ENCODE peak calls at places on chromosome 21, in four cellular contexts. W is K562, D is GM12878, E is HepG2. F is an unnamed sample.

GRCh38 chr21:8991968-8992621 is 1529.3 kb upstream of the TPTE start:
- DNase-seq in W (peak), D (no peak), E (no peak), F (no peak)

GRCh38 chr21:33278736-33279135 is 12.6 kb downstream of the IL10RB start:
- DNase-seq in W (no peak), D (no peak), E (no peak), F (no peak)

GRCh38 chr21:44710756-44711326 is 531 bp downstream of the TSPEAR start:
- DNase-seq in W (no peak), D (no peak), E (no peak), F (no peak)

GRCh38 chr21:45454081-45454923 is 49.3 kb downstream of the COL18A1 start:
- DNase-seq in W (no peak), D (no peak), E (no peak), F (no peak)

GRCh38 chr21:45576838-45577737 is 34.8 kb upstream of the SLC19A1 start:
- DNase-seq in W (no peak), D (no peak), E (no peak), F (no peak)

GRCh38 chr21:46394819-46395152 is 63.9 kb upstream of the DIP2A start:
- DNase-seq in W (no peak), D (no peak), E (no peak), F (no peak)

GRCh38 chr21:31418355-31419001 is 74.4 kb upstream of the TIAM1 start:
- DNase-seq in W (no peak), D (no peak), E (no peak), F (no peak)

GRCh38 chr21:43332872-43333300 is 94.0 kb downstream of the SIK1 start:
- DNase-seq in W (no peak), D (no peak), E (no peak), F (no peak)

GRCh38 chr21:14382486-14382834 is 486 bp downstream of the HSPA13 start:
- DNase-seq in W (no peak), D (no peak), E (no peak), F (peak)

GRCh38 chr21:43925609-43926008 is 60.6 kb downstream of the AGPAT3 start:
- DNase-seq in W (no peak), D (no peak), E (no peak), F (no peak)

GRCh38 chr21:38800924-38801744 is 4.6 kb upstream of the ETS2 start:
- DNase-seq in W (no peak), D (no peak), E (no peak), F (no peak)

GRCh38 chr21:16454371-16454770 is 724.6 kb downstream of the USP25 start:
- DNase-seq in W (no peak), D (no peak), E (no peak), F (no peak)

GRCh38 chr21:14771587-14771986 is 225.5 kb upstream of the SAMSN1 start:
- DNase-seq in W (no peak), D (no peak), E (no peak), F (no peak)

GRCh38 chr21:43598416-43599120 is 60.7 kb downstream of the HSF2BP start:
- DNase-seq in W (no peak), D (no peak), E (no peak), F (no peak)

GRCh38 chr21:17231124-17231523 is 281.7 kb upstream of the CXADR start:
- DNase-seq in W (no peak), D (no peak), E (peak), F (no peak)

GRCh38 chr21:44748621-44749020 is 37.2 kb upstream of the TSPEAR start:
- DNase-seq in W (no peak), D (no peak), E (no peak), F (no peak)

GRCh38 chr21:33901421-33902288 is 13.9 kb downstream of the ATP5PO start:
- DNase-seq in W (no peak), D (no peak), E (peak), F (peak)

GRCh38 chr21:44071359-44072104 is 35.7 kb upstream of the PWP2 start:
- DNase-seq in W (no peak), D (no peak), E (no peak), F (no peak)

GRCh38 chr21:17391811-17392340 is 121.0 kb upstream of the CXADR start:
- DNase-seq in W (no peak), D (no peak), E (no peak), F (no peak)

GRCh38 chr21:46000182-46000730 is 18.7 kb downstream of the COL6A1 start:
- DNase-seq in W (peak), D (no peak), E (no peak), F (no peak)

GRCh38 chr21:32562426-32562825 is 22.9 kb downstream of the TCP10L start:
- DNase-seq in W (no peak), D (no peak), E (no peak), F (no peak)

GRCh38 chr21:14991957-14992356 is 72.8 kb downstream of the NRIP1 start:
- DNase-seq in W (no peak), D (no peak), E (no peak), F (no peak)

GRCh38 chr21:31143021-31143420 is 104.7 kb upstream of the KRTAP19-8 start:
- DNase-seq in W (no peak), D (no peak), E (no peak), F (no peak)

GRCh38 chr21:45365608-45366241 is 39.2 kb upstream of the COL18A1 start:
- DNase-seq in W (no peak), D (no peak), E (peak), F (no peak)

GRCh38 chr21:44279621-44280260 is 5.9 kb upstream of the AIRE start:
- DNase-seq in W (no peak), D (no peak), E (no peak), F (no peak)

GRCh38 chr21:43280949-43281633 is 112.3 kb downstream of the CRYAA start:
- DNase-seq in W (no peak), D (no peak), E (no peak), F (no peak)

GRCh38 chr21:45916011-45916840 is 65.3 kb upstream of the COL6A1 start:
- DNase-seq in W (no peak), D (no peak), E (no peak), F (no peak)

GRCh38 chr21:25929859-25930520 is 195.2 kb downstream of the GABPA start:
- DNase-seq in W (peak), D (no peak), E (no peak), F (no peak)

GRCh38 chr21:29382029-29382654 is 83.4 kb downstream of the BACH1 start:
- DNase-seq in W (no peak), D (no peak), E (peak), F (no peak)

DNA sequence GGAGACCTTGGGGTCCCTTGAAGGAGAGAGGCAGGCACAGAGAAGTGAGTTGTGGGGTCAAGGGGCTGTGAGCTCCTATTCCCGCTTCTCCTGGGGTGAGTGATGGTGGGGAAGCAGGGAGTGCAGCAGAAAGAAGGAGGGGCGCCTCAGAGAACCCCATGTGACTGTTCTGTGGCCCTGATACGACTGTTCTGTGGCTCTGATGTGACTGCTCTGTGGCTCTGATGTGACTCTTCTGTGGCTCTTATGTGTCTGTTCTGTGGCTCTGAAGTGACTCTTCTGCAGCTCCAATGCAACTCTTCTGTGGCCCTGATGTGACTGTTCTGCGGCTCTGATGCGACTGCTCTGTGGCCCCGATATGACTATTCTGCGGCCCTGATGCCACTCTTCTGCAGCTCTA is 29.9 kb upstream of the UMODL1 start:
- DNase-seq in W (no peak), D (no peak), E (no peak), F (no peak)
- TF ChIP-seq FOXK2 in W (no peak), D (no peak), E (no peak), F (no peak)

GRCh38 chr21:39837861-39838359 is 29.3 kb upstream of the PCP4 start:
- DNase-seq in W (no peak), D (no peak), E (no peak), F (no peak)
- TF ChIP-seq FOXK2 in W (no peak), D (no peak), E (no peak), F (no peak)

GRCh38 chr21:41630249-41630648 is 122.3 kb upstream of the TMPRSS2 start:
- DNase-seq in W (no peak), D (no peak), E (no peak), F (no peak)
- TF ChIP-seq FOXK2 in W (no peak), D (no peak), E (no peak), F (no peak)

GRCh38 chr21:37746849-37747248 is 169.4 kb downstream of the KCNJ6 start:
- DNase-seq in W (no peak), D (no peak), E (no peak), F (no peak)

GRCh38 chr21:37742115-37742514 is 174.1 kb downstream of the KCNJ6 start:
- DNase-seq in W (no peak), D (no peak), E (no peak), F (no peak)

GRCh38 chr21:37737996-37738395 is 178.3 kb downstream of the KCNJ6 start:
- DNase-seq in W (no peak), D (no peak), E (no peak), F (no peak)

GRCh38 chr21:37737497-37737896 is 178.8 kb downstream of the KCNJ6 start:
- DNase-seq in W (no peak), D (no peak), E (no peak), F (no peak)

GRCh38 chr21:37742532-37742931 is 173.7 kb downstream of the KCNJ6 start:
- DNase-seq in W (no peak), D (no peak), E (no peak), F (no peak)
- TF ChIP-seq FOXK2 in W (no peak), D (no peak), E (no peak), F (no peak)

GRCh38 chr21:27275294-27275927 is 308.5 kb upstream of the ADAMTS5 start:
- DNase-seq in W (no peak), D (no peak), E (no peak), F (no peak)

GRCh38 chr21:27268290-27268689 is 301.4 kb upstream of the ADAMTS5 start:
- DNase-seq in W (no peak), D (no peak), E (no peak), F (no peak)

GRCh38 chr21:27265492-27265891 is 298.6 kb upstream of the ADAMTS5 start:
- DNase-seq in W (no peak), D (no peak), E (no peak), F (no peak)

GRCh38 chr21:27269646-27270045 is 302.8 kb upstream of the ADAMTS5 start:
- DNase-seq in W (no peak), D (no peak), E (no peak), F (no peak)
- TF ChIP-seq FOXK2 in W (no peak), D (no peak), E (no peak), F (no peak)

DNA sequence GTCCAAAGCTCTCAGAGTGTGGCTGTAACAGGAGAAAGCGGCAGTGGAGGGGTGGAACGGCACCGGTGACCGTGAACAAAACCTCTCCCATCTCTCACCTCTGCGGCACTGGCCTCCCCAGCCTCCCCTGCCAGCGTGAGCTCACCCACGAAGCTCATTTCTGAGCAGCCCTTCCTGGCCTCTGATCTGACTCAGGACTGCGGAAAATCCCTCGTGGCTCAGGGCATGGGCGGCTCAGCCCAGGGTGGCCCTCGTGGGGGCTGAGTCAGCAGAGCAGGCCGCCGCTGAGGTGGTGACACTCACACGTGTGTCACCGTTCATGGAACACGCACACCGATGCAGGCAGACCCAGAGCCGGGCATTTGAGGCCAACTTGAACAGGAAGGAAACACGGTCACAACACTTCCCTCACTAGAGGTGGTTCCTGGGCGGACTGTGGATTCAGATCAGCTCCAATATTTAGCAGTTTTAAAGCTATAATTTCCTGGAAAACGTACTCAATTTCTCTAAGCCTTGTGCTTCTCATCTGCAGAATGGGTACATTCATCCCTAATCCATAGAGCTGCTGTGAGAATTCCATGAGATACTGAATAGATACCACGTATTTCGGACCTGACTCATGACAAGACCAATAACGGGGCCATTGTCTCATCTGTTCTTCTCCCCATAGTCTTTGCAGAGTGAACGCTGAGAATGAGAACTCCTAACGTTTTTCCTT is 115.0 kb upstream of the TMPRSS2 start:
- DNase-seq in W (no peak), D (no peak), E (no peak), F (no peak)
- TF ChIP-seq FOXK2 in W (no peak), D (no peak), E (no peak), F (no peak)

GRCh38 chr21:35198982-35199732 is 150.1 kb upstream of the RUNX1 start:
- DNase-seq in W (no peak), D (no peak), E (no peak), F (no peak)

GRCh38 chr21:35196128-35196527 is 147.0 kb upstream of the RUNX1 start:
- DNase-seq in W (no peak), D (no peak), E (no peak), F (no peak)

GRCh38 chr21:35198004-35198403 is 148.9 kb upstream of the RUNX1 start:
- DNase-seq in W (no peak), D (no peak), E (no peak), F (no peak)

GRCh38 chr21:35195232-35195631 is 146.1 kb upstream of the RUNX1 start:
- DNase-seq in W (no peak), D (no peak), E (no peak), F (no peak)

GRCh38 chr21:35197191-35197590 is 148.1 kb upstream of the RUNX1 start:
- DNase-seq in W (no peak), D (no peak), E (no peak), F (no peak)
- TF ChIP-seq FOXK2 in W (no peak), D (no peak), E (no peak), F (no peak)